ENCODE peak calls at places on chromosomes 3 and 15, in five cellular contexts. One of them, this sample, is unnamed.

GRCh38 chr3:115836944-115837343 is 213.6 kb downstream of the GAP43 start:
- DNase-seq in activated naive CD4-positive, alpha-beta T cell: no peak
- DNase-seq in SHP77: no peak
- DNase-seq in ascending aorta: no peak
- DNase-seq in HTR-8/SVneo: peak; percentile 2
- DNase-seq in this sample: no peak

GRCh38 chr3:72673011-72673771 is 175.1 kb downstream of the SHQ1 start:
- DNase-seq in activated naive CD4-positive, alpha-beta T cell: no peak
- DNase-seq in SHP77: no peak
- DNase-seq in ascending aorta: no peak
- DNase-seq in HTR-8/SVneo: no peak
- DNase-seq in this sample: no peak

GRCh38 chr15:77482570-77482969 is 61.9 kb downstream of the HMG20A start:
- DNase-seq in activated naive CD4-positive, alpha-beta T cell: no peak
- DNase-seq in SHP77: no peak
- DNase-seq in ascending aorta: no peak
- DNase-seq in HTR-8/SVneo: peak; percentile 51
- DNase-seq in this sample: no peak

GRCh38 chr15:40960926-40961325 is 7.7 kb downstream of the CHAC1 start:
- DNase-seq in activated naive CD4-positive, alpha-beta T cell: no peak
- DNase-seq in SHP77: no peak
- DNase-seq in ascending aorta: no peak
- DNase-seq in HTR-8/SVneo: no peak
- DNase-seq in this sample: no peak

GRCh38 chr3:9301091-9301490 is 51.6 kb upstream of the SRGAP3 start:
- DNase-seq in activated naive CD4-positive, alpha-beta T cell: no peak
- DNase-seq in SHP77: no peak
- DNase-seq in ascending aorta: no peak
- DNase-seq in HTR-8/SVneo: no peak
- DNase-seq in this sample: no peak

GRCh38 chr15:44633603-44634002 is 29.9 kb downstream of the SPG11 start:
- DNase-seq in activated naive CD4-positive, alpha-beta T cell: no peak
- DNase-seq in SHP77: no peak
- DNase-seq in ascending aorta: no peak
- DNase-seq in HTR-8/SVneo: no peak
- DNase-seq in this sample: no peak

GRCh38 chr15:64013179-64014043 is 32.9 kb downstream of the DAPK2 start:
- DNase-seq in activated naive CD4-positive, alpha-beta T cell: no peak
- DNase-seq in SHP77: no peak
- DNase-seq in ascending aorta: no peak
- DNase-seq in HTR-8/SVneo: no peak
- DNase-seq in this sample: no peak

GRCh38 chr3:158106773-158107461 is 697 bp upstream of the SHOX2 start:
- DNase-seq in activated naive CD4-positive, alpha-beta T cell: no peak
- DNase-seq in SHP77: peak; percentile 58
- DNase-seq in ascending aorta: peak; percentile 61
- DNase-seq in HTR-8/SVneo: no peak
- DNase-seq in this sample: peak; percentile 13

GRCh38 chr3:98596902-98597500 is 3.6 kb upstream of the CPOX start:
- DNase-seq in activated naive CD4-positive, alpha-beta T cell: no peak
- DNase-seq in SHP77: peak; percentile 11
- DNase-seq in ascending aorta: no peak
- DNase-seq in HTR-8/SVneo: no peak
- DNase-seq in this sample: no peak

GRCh38 chr3:32089476-32089875 is 16.9 kb upstream of the GPD1L start:
- DNase-seq in activated naive CD4-positive, alpha-beta T cell: no peak
- DNase-seq in SHP77: no peak
- DNase-seq in ascending aorta: no peak
- DNase-seq in HTR-8/SVneo: no peak
- DNase-seq in this sample: no peak

GRCh38 chr3:13424865-13425605 is 4.9 kb upstream of the NUP210 start:
- DNase-seq in activated naive CD4-positive, alpha-beta T cell: no peak
- DNase-seq in SHP77: no peak
- DNase-seq in ascending aorta: no peak
- DNase-seq in HTR-8/SVneo: no peak
- DNase-seq in this sample: no peak

GRCh38 chr3:40951636-40952035 is 247.7 kb upstream of the CTNNB1 start:
- DNase-seq in activated naive CD4-positive, alpha-beta T cell: no peak
- DNase-seq in SHP77: no peak
- DNase-seq in ascending aorta: no peak
- DNase-seq in HTR-8/SVneo: peak; percentile 24
- DNase-seq in this sample: no peak

GRCh38 chr3:194537732-194538247 is 51.0 kb upstream of the ATP13A3 start:
- DNase-seq in activated naive CD4-positive, alpha-beta T cell: no peak
- DNase-seq in SHP77: no peak
- DNase-seq in ascending aorta: peak; percentile 81
- DNase-seq in HTR-8/SVneo: peak; percentile 78
- DNase-seq in this sample: peak; percentile 78

This sample was measured in DMS153.